ENCODE peak calls at places on chromosome 1, in four cellular contexts. H is tibial artery; B is activated gamma-delta T cell treated with anti-CD3 and anti-CD28 coated beads, Interleukin-2, amount 50 U/mL, for 16 hours; R is colonic mucosa. Z is an unnamed sample.

GRCh38 chr1:47941609-47942237 is 55.5 kb downstream of the TRABD2B start:
- DNase-seq in R (no peak), B (no peak), H (no peak), Z (no peak)

GRCh38 chr1:151060241-151061011 is at the start of gene MLLT11:
- DNase-seq in R (peak), B (no peak), H (no peak), Z (peak)

GRCh38 chr1:70916028-70916427 is 131.6 kb downstream of the PTGER3 start:
- DNase-seq in R (no peak), B (no peak), H (no peak), Z (no peak)

GRCh38 chr1:7117599-7118281 is 332.5 kb downstream of the CAMTA1 start:
- DNase-seq in R (no peak), B (no peak), H (no peak), Z (no peak)

GRCh38 chr1:41455479-41456271 is 28.8 kb downstream of the EDN2 start:
- DNase-seq in H (no peak), B (no peak), R (no peak), Z (no peak)

GRCh38 chr1:160260436-160261382 is 1.6 kb downstream of the DCAF8 start:
- DNase-seq in R (no peak), H (no peak), B (no peak), Z (no peak)

GRCh38 chr1:119631433-119632102 is 16.5 kb downstream of the ZNF697 start:
- DNase-seq in B (no peak), R (peak), H (peak), Z (peak)

GRCh38 chr1:91502882-91503184 is 2.2 kb downstream of the CDC7 start:
- DNase-seq in R (no peak), H (no peak), B (no peak), Z (peak)

Z was measured in COR-L47.